ENCODE peak calls at places on chromosome 16, in five cellular contexts. O, G, L, Y and S are unnamed samples.
A peak's percentile ranks its signal among the peaks of the same experiment; 100 is the strongest.

GRCh38 chr16:11094075-11094593 is 149.8 kb downstream of the CLEC16A start:
- DNase-seq in O (no peak), G (no peak), L (peak; percentile 31), Y (no peak), S (peak; percentile 46)

GRCh38 chr16:27402964-27403600 is 1.1 kb downstream of the IL21R start:
- DNase-seq in O (no peak), G (no peak), L (no peak), Y (no peak), S (no peak)

GRCh38 chr16:78500659-78501226 is 401.3 kb downstream of the WWOX start:
- DNase-seq in O (no peak), G (no peak), L (no peak), Y (no peak), S (no peak)

GRCh38 chr16:68287276-68288251 is 23.2 kb downstream of the SLC7A6OS start:
- DNase-seq in O (no peak), G (no peak), L (peak; percentile 90), Y (no peak), S (peak; percentile 69)

GRCh38 chr16:12213180-12213579 is 236.6 kb downstream of the SNX29 start:
- DNase-seq in O (no peak), G (no peak), L (no peak), Y (no peak), S (no peak)

GRCh38 chr16:24688359-24688758 is 41.1 kb upstream of the TNRC6A start:
- DNase-seq in O (no peak), G (no peak), L (no peak), Y (no peak), S (no peak)

GRCh38 chr16:58018803-58019202 is 6.8 kb upstream of the MMP15 start:
- DNase-seq in O (no peak), G (no peak), L (no peak), Y (no peak), S (no peak)

GRCh38 chr16:29812754-29813643 is 1.0 kb downstream of the PRRT2 start:
- DNase-seq in O (peak; percentile 65), G (no peak), L (no peak), Y (no peak), S (no peak)

GRCh38 chr16:31427441-31428276 is 501 bp downstream of the COX6A2 start:
- DNase-seq in O (peak; percentile 80), G (peak; percentile 38), L (peak; percentile 50), Y (peak; percentile 60), S (peak; percentile 43)

GRCh38 chr16:87686697-87687570 is 78.9 kb downstream of the KLHDC4 start:
- DNase-seq in O (no peak), G (no peak), L (peak; percentile 35), Y (no peak), S (no peak)

GRCh38 chr16:802461-802860 is 1.9 kb upstream of the GNG13 start:
- DNase-seq in O (no peak), G (no peak), L (no peak), Y (no peak), S (no peak)

GRCh38 chr16:30637952-30638351 is 12.8 kb upstream of the PRR14 start:
- DNase-seq in O (no peak), G (no peak), L (peak; percentile 42), Y (no peak), S (peak; percentile 52)